ENCODE peak calls at places on chromosome 21, in seven cellular contexts. One of them, this sample, is unnamed.
A peak's percentile ranks its signal among the peaks of the same experiment; 100 is the strongest.

GRCh38 chr21:36035381-36035791 is 24.9 kb downstream of the SETD4 start:
- DNase-seq in fibroblast of lung: no peak
- DNase-seq in astrocyte of the cerebellum: no peak
- DNase-seq in neural progenitor cell: peak; percentile 52
- DNase-seq in heart left ventricle: no peak
- DNase-seq in brain microvascular endothelial cell: no peak
- DNase-seq in ascending aorta: no peak
- DNase-seq in this sample: no peak

GRCh38 chr21:38567577-38568360 is 69.5 kb upstream of the ERG start:
- DNase-seq in ascending aorta: no peak
- DNase-seq in neural progenitor cell: peak; percentile 54
- DNase-seq in heart left ventricle: no peak
- DNase-seq in astrocyte of the cerebellum: peak; percentile 16
- DNase-seq in brain microvascular endothelial cell: peak; percentile 69
- DNase-seq in fibroblast of lung: peak; percentile 8
- DNase-seq in this sample: no peak

GRCh38 chr21:39381009-39381408 is 32.1 kb upstream of the HMGN1 start:
- DNase-seq in neural progenitor cell: no peak
- DNase-seq in heart left ventricle: no peak
- DNase-seq in astrocyte of the cerebellum: no peak
- DNase-seq in fibroblast of lung: no peak
- DNase-seq in ascending aorta: no peak
- DNase-seq in brain microvascular endothelial cell: no peak
- DNase-seq in this sample: no peak

GRCh38 chr21:29601072-29601471 is 302.4 kb downstream of the BACH1 start:
- DNase-seq in astrocyte of the cerebellum: no peak
- DNase-seq in ascending aorta: no peak
- DNase-seq in heart left ventricle: no peak
- DNase-seq in neural progenitor cell: no peak
- DNase-seq in brain microvascular endothelial cell: no peak
- DNase-seq in fibroblast of lung: no peak
- DNase-seq in this sample: no peak

GRCh38 chr21:29378814-29379213 is 80.1 kb downstream of the BACH1 start:
- DNase-seq in brain microvascular endothelial cell: peak; percentile 7
- DNase-seq in heart left ventricle: no peak
- DNase-seq in astrocyte of the cerebellum: no peak
- DNase-seq in fibroblast of lung: peak; percentile 22
- DNase-seq in neural progenitor cell: no peak
- DNase-seq in ascending aorta: no peak
- DNase-seq in this sample: no peak

GRCh38 chr21:39736716-39737115 is 8.3 kb upstream of the IGSF5 start:
- DNase-seq in brain microvascular endothelial cell: no peak
- DNase-seq in heart left ventricle: no peak
- DNase-seq in ascending aorta: no peak
- DNase-seq in astrocyte of the cerebellum: no peak
- DNase-seq in fibroblast of lung: no peak
- DNase-seq in neural progenitor cell: no peak
- DNase-seq in this sample: no peak

GRCh38 chr21:29499229-29499628 is 200.5 kb downstream of the BACH1 start:
- DNase-seq in brain microvascular endothelial cell: no peak
- DNase-seq in neural progenitor cell: no peak
- DNase-seq in fibroblast of lung: no peak
- DNase-seq in ascending aorta: no peak
- DNase-seq in astrocyte of the cerebellum: no peak
- DNase-seq in heart left ventricle: no peak
- DNase-seq in this sample: no peak

GRCh38 chr21:34835526-34835925 is 166.7 kb downstream of the CLIC6 start:
- DNase-seq in ascending aorta: no peak
- DNase-seq in fibroblast of lung: peak; percentile 87
- DNase-seq in brain microvascular endothelial cell: no peak
- DNase-seq in neural progenitor cell: no peak
- DNase-seq in astrocyte of the cerebellum: no peak
- DNase-seq in heart left ventricle: no peak
- DNase-seq in this sample: no peak

GRCh38 chr21:39373634-39374033 is 24.7 kb upstream of the HMGN1 start:
- DNase-seq in ascending aorta: no peak
- DNase-seq in brain microvascular endothelial cell: peak; percentile 39
- DNase-seq in heart left ventricle: no peak
- DNase-seq in fibroblast of lung: peak; percentile 36
- DNase-seq in astrocyte of the cerebellum: no peak
- DNase-seq in neural progenitor cell: peak; percentile 55
- DNase-seq in this sample: no peak

GRCh38 chr21:41460578-41461527 is 34.8 kb downstream of the MX1 start:
- DNase-seq in ascending aorta: peak; percentile 26
- DNase-seq in neural progenitor cell: peak; percentile 77
- DNase-seq in astrocyte of the cerebellum: peak; percentile 51
- DNase-seq in brain microvascular endothelial cell: peak; percentile 63
- DNase-seq in heart left ventricle: peak; percentile 81
- DNase-seq in fibroblast of lung: peak; percentile 74
- DNase-seq in this sample: no peak

GRCh38 chr21:17576080-17576835 is 36.4 kb downstream of the BTG3 start:
- DNase-seq in ascending aorta: no peak
- DNase-seq in astrocyte of the cerebellum: peak; percentile 13
- DNase-seq in heart left ventricle: no peak
- DNase-seq in neural progenitor cell: no peak
- DNase-seq in fibroblast of lung: no peak
- DNase-seq in brain microvascular endothelial cell: no peak
- DNase-seq in this sample: no peak

GRCh38 chr21:41778974-41779600 is 12.2 kb upstream of the RIPK4 start:
- DNase-seq in ascending aorta: no peak
- DNase-seq in neural progenitor cell: peak; percentile 69
- DNase-seq in fibroblast of lung: no peak
- DNase-seq in heart left ventricle: no peak
- DNase-seq in astrocyte of the cerebellum: no peak
- DNase-seq in brain microvascular endothelial cell: no peak
- DNase-seq in this sample: no peak

GRCh38 chr21:25806053-25806452 is 71.3 kb downstream of the GABPA start:
- DNase-seq in neural progenitor cell: no peak
- DNase-seq in heart left ventricle: no peak
- DNase-seq in astrocyte of the cerebellum: no peak
- DNase-seq in ascending aorta: no peak
- DNase-seq in brain microvascular endothelial cell: no peak
- DNase-seq in fibroblast of lung: no peak
- DNase-seq in this sample: no peak

GRCh38 chr21:26842300-26842699 is 2.9 kb downstream of the ADAMTS1 start:
- DNase-seq in brain microvascular endothelial cell: peak; percentile 25
- DNase-seq in fibroblast of lung: peak; percentile 61
- DNase-seq in ascending aorta: no peak
- DNase-seq in astrocyte of the cerebellum: no peak
- DNase-seq in neural progenitor cell: no peak
- DNase-seq in heart left ventricle: no peak
- DNase-seq in this sample: no peak

GRCh38 chr21:26843912-26844257 is 1.3 kb downstream of the ADAMTS1 start:
- DNase-seq in fibroblast of lung: peak; percentile 62
- DNase-seq in heart left ventricle: no peak
- DNase-seq in ascending aorta: no peak
- DNase-seq in astrocyte of the cerebellum: peak; percentile 79
- DNase-seq in brain microvascular endothelial cell: peak; percentile 60
- DNase-seq in neural progenitor cell: peak; percentile 42
- DNase-seq in this sample: no peak

GRCh38 chr21:26845066-26845749 is at the start of gene ADAMTS1:
- DNase-seq in ascending aorta: peak; percentile 60
- DNase-seq in heart left ventricle: peak; percentile 94
- DNase-seq in brain microvascular endothelial cell: peak; percentile 75
- DNase-seq in astrocyte of the cerebellum: peak; percentile 68
- DNase-seq in fibroblast of lung: peak; percentile 96
- DNase-seq in neural progenitor cell: peak; percentile 95
- DNase-seq in this sample: peak; percentile 96

GRCh38 chr21:26844258-26845065 is 747 bp downstream of the ADAMTS1 start:
- DNase-seq in fibroblast of lung: peak; percentile 52
- DNase-seq in neural progenitor cell: peak; percentile 74
- DNase-seq in brain microvascular endothelial cell: peak; percentile 21
- DNase-seq in astrocyte of the cerebellum: no peak
- DNase-seq in ascending aorta: no peak
- DNase-seq in heart left ventricle: peak; percentile 73
- DNase-seq in this sample: no peak

DNA sequence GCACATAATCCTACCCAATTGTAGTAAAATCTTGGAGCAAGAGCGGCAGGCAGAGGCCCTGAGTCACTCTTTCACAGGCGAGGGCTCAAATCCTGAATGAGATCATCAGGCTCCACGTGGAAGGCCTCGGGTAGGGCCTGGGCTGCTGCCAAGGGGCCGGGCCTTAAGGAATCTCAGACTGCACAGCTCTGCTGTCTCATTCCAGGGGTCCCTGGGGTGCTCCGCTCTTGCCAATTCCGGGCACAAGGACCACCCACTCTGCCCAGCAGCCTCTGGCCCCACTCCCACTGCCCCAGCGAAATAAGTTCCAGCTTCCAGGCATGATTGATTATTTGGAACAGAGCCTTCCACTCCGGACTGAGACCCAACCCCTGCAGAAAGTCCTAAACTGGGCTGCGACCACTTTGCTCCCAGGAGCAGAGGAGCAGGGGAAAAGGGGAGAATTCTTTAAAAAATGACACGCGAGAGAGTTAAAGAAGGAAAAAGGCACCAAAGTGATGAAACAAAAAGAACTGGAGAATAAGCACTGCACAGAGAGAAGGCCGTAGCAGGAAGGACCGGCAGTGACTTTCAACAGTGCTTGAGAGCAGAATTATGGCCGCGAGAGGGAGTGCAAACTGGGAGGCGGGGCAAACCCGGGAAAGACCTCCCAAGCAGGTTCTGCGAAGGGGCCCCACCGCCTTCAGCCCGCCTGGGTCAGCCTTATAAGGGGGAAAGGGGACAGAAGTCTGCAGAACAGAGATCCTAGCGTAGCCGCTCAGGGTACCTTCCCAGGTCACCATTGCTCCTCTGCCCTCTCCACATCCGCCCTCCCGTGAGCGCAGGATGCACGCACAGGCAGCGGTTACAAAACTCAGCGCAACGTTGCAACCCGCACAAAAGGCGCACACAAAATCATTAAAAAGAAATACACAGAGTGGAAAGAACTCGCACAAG is 2.0 kb downstream of the ADAMTS1 start:
- DNase-seq in astrocyte of the cerebellum: peak; percentile 95
- DNase-seq in ascending aorta: peak; percentile 82
- DNase-seq in brain microvascular endothelial cell: peak; percentile 96
- DNase-seq in heart left ventricle: peak; percentile 94
- DNase-seq in neural progenitor cell: peak; percentile 81
- DNase-seq in fibroblast of lung: peak; percentile 97
- DNase-seq in this sample: peak; percentile 96
- TF ChIP-seq CTCF in astrocyte of the cerebellum: peak; percentile 45
- TF ChIP-seq CTCF in ascending aorta: peak; percentile 43
- TF ChIP-seq CTCF in brain microvascular endothelial cell: peak; percentile 65
- TF ChIP-seq CTCF in heart left ventricle: peak; percentile 15
- TF ChIP-seq CTCF in neural progenitor cell: peak; percentile 48
- TF ChIP-seq CTCF in fibroblast of lung: peak; percentile 44
- TF ChIP-seq CTCF in this sample: peak; percentile 73

DNA sequence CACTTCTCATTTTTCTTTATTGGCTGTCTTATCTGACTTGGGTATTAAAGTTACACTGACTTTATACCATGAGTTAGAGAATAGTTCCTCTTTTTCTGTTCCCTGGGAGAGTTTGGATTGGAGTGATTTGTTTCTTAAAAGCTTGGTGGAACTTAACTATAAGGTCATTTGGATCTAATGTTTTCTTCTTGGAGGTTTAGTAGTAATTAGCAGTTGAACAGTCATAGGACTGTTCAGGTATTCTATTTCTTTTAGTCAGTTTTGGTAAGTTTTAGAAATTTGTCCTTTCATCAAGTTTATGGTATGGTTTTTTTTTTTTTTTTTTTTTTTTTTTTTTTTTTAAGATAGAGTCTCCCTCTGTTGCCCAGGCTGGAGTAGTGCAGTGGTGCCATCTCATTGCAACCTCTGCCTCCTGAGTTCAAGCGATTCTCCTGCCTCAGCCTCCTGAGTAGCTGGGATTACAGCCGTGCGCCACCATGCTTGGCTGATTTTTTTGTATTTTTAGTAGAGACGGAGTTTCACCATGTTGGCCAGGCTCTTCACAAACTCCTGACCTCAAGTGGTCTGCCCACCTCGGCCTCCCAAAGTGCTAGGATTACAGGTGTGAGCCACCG is 6.3 kb downstream of the TTC3 start:
- DNase-seq in astrocyte of the cerebellum: no peak
- DNase-seq in neural progenitor cell: no peak
- DNase-seq in ascending aorta: no peak
- DNase-seq in fibroblast of lung: no peak
- DNase-seq in heart left ventricle: no peak
- DNase-seq in brain microvascular endothelial cell: no peak
- DNase-seq in this sample: no peak
- TF ChIP-seq CTCF in astrocyte of the cerebellum: peak; percentile 29
- TF ChIP-seq CTCF in neural progenitor cell: peak; percentile 26
- TF ChIP-seq CTCF in ascending aorta: no peak
- TF ChIP-seq CTCF in fibroblast of lung: peak; percentile 34
- TF ChIP-seq CTCF in heart left ventricle: no peak
- TF ChIP-seq CTCF in brain microvascular endothelial cell: peak; percentile 56
- TF ChIP-seq CTCF in this sample: peak; percentile 35

GRCh38 chr21:46110499-46111192 is 12.7 kb downstream of the COL6A2 start:
- DNase-seq in fibroblast of lung: no peak
- DNase-seq in heart left ventricle: peak; percentile 86
- DNase-seq in astrocyte of the cerebellum: no peak
- DNase-seq in brain microvascular endothelial cell: no peak
- DNase-seq in neural progenitor cell: no peak
- DNase-seq in ascending aorta: peak; percentile 8
- DNase-seq in this sample: no peak
- TF ChIP-seq CTCF in fibroblast of lung: no peak
- TF ChIP-seq CTCF in heart left ventricle: no peak
- TF ChIP-seq CTCF in astrocyte of the cerebellum: peak; percentile 4
- TF ChIP-seq CTCF in brain microvascular endothelial cell: peak; percentile 26
- TF ChIP-seq CTCF in neural progenitor cell: no peak
- TF ChIP-seq CTCF in ascending aorta: peak; percentile 47
- TF ChIP-seq CTCF in this sample: no peak

GRCh38 chr21:42835611-42836401 is 43.5 kb downstream of the WDR4 start:
- DNase-seq in fibroblast of lung: no peak
- DNase-seq in neural progenitor cell: no peak
- DNase-seq in astrocyte of the cerebellum: no peak
- DNase-seq in heart left ventricle: no peak
- DNase-seq in brain microvascular endothelial cell: no peak
- DNase-seq in ascending aorta: no peak
- DNase-seq in this sample: peak; percentile 5

GRCh38 chr21:42835211-42835610 is 44.1 kb downstream of the WDR4 start:
- DNase-seq in neural progenitor cell: no peak
- DNase-seq in astrocyte of the cerebellum: no peak
- DNase-seq in brain microvascular endothelial cell: no peak
- DNase-seq in heart left ventricle: no peak
- DNase-seq in fibroblast of lung: no peak
- DNase-seq in ascending aorta: no peak
- DNase-seq in this sample: no peak

GRCh38 chr21:42834730-42835191 is 44.6 kb downstream of the WDR4 start:
- DNase-seq in heart left ventricle: no peak
- DNase-seq in brain microvascular endothelial cell: no peak
- DNase-seq in ascending aorta: no peak
- DNase-seq in fibroblast of lung: no peak
- DNase-seq in neural progenitor cell: no peak
- DNase-seq in astrocyte of the cerebellum: no peak
- DNase-seq in this sample: peak; percentile 83

GRCh38 chr21:42833859-42834729 is 45.2 kb downstream of the WDR4 start:
- DNase-seq in fibroblast of lung: no peak
- DNase-seq in ascending aorta: no peak
- DNase-seq in heart left ventricle: no peak
- DNase-seq in neural progenitor cell: no peak
- DNase-seq in brain microvascular endothelial cell: no peak
- DNase-seq in astrocyte of the cerebellum: no peak
- DNase-seq in this sample: peak; percentile 59

DNA sequence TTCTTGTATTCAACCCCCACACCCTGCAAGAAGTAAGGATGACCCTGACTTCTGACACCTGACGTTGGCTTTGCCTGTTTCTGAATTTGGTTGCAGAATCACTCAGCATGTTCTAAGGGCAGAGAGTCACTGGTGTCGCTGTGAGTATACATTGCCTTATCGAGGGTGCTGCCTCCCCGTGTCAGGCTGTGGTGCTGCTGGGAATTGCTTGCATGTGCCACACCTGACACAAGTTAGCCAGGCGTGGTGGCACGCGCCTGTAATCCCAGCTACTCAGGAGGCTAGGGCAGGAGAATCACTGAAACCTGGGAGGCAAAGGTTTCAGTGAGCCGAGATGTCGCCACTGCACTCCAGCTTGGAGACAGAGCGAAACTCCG is 45.9 kb downstream of the WDR4 start:
- DNase-seq in fibroblast of lung: peak; percentile 6
- DNase-seq in heart left ventricle: no peak
- DNase-seq in astrocyte of the cerebellum: no peak
- DNase-seq in brain microvascular endothelial cell: no peak
- DNase-seq in neural progenitor cell: peak; percentile 52
- DNase-seq in ascending aorta: no peak
- DNase-seq in this sample: no peak
- TF ChIP-seq CTCF in fibroblast of lung: no peak
- TF ChIP-seq CTCF in heart left ventricle: no peak
- TF ChIP-seq CTCF in astrocyte of the cerebellum: peak; percentile 17
- TF ChIP-seq CTCF in brain microvascular endothelial cell: peak; percentile 30
- TF ChIP-seq CTCF in neural progenitor cell: peak; percentile 50
- TF ChIP-seq CTCF in ascending aorta: no peak
- TF ChIP-seq CTCF in this sample: peak; percentile 65

This sample was measured in chondrocyte.